ENCODE peak calls at places on chromosomes 13 and 19, in five cellular contexts. P is glutamatergic neuron, H is GM10248, O is ascending aorta, S is AG09309. U is an unnamed sample.

GRCh38 chr13:96214804-96215445 is 125.0 kb downstream of the HS6ST3 start:
- DNase-seq in P (no peak), H (no peak), O (no peak), S (no peak), U (no peak)

GRCh38 chr13:77290342-77290741 is 36.6 kb downstream of the MYCBP2 start:
- DNase-seq in P (no peak), H (no peak), O (no peak), S (no peak), U (no peak)

GRCh38 chr13:111866731-111867245 is 200.2 kb upstream of the SOX1 start:
- DNase-seq in P (no peak), H (no peak), O (no peak), S (no peak), U (no peak)

GRCh38 chr19:7981661-7982060 is 23.8 kb downstream of the ELAVL1 start:
- DNase-seq in P (peak), H (no peak), O (no peak), S (no peak), U (no peak)

GRCh38 chr13:23979361-23980159 is 82.3 kb upstream of the C1QTNF9B start:
- DNase-seq in P (peak), H (peak), O (peak), S (no peak), U (peak)

GRCh38 chr19:6279931-6280591 is at the start of gene MLLT1:
- DNase-seq in P (peak), H (peak), O (peak), S (peak), U (peak)

GRCh38 chr19:38173324-38174041 is 50.5 kb downstream of the DPF1 start:
- DNase-seq in P (no peak), H (no peak), O (peak), S (peak), U (no peak)

GRCh38 chr19:47445937-47446402 is 25.7 kb downstream of the SLC8A2 start:
- DNase-seq in P (peak), H (no peak), O (no peak), S (no peak), U (peak)

GRCh38 chr13:39250440-39250839 is 212.2 kb downstream of the NHLRC3 start:
- DNase-seq in P (no peak), H (no peak), O (no peak), S (no peak), U (no peak)

GRCh38 chr13:72125561-72125960 is 258.6 kb upstream of the DACH1 start:
- DNase-seq in P (no peak), H (no peak), O (no peak), S (no peak), U (no peak)

GRCh38 chr19:54248016-54248601 is 5.5 kb upstream of the LILRA6 start:
- DNase-seq in P (no peak), H (no peak), O (no peak), S (no peak), U (no peak)

GRCh38 chr13:21849323-21849722 is 178.4 kb downstream of the FGF9 start:
- DNase-seq in P (no peak), H (peak), O (no peak), S (no peak), U (peak)

GRCh38 chr19:42023121-42023942 is 29.3 kb upstream of the ATP1A3 start:
- DNase-seq in P (peak), H (peak), O (no peak), S (no peak), U (peak)

GRCh38 chr13:72570019-72570418 is 157.4 kb downstream of the MZT1 start:
- DNase-seq in P (no peak), H (no peak), O (no peak), S (no peak), U (no peak)

GRCh38 chr19:34241513-34242337 is 12.6 kb upstream of the GARRE1 start:
- DNase-seq in P (peak), H (no peak), O (no peak), S (no peak), U (peak)

GRCh38 chr19:50658438-50659317 is 9.4 kb downstream of the C19orf81 start:
- DNase-seq in P (peak), H (peak), O (no peak), S (no peak), U (peak)

GRCh38 chr19:31439270-31439573 is 90.0 kb upstream of the TSHZ3 start:
- DNase-seq in P (no peak), H (no peak), O (no peak), S (no peak), U (no peak)

GRCh38 chr19:10228393-10228792 is 2.7 kb downstream of the S1PR2 start:
- DNase-seq in P (no peak), H (no peak), O (no peak), S (no peak), U (no peak)

GRCh38 chr19:10231624-10232228 is 595 bp upstream of the S1PR2 start:
- DNase-seq in P (no peak), H (no peak), O (no peak), S (no peak), U (no peak)

GRCh38 chr19:10228925-10229324 is 2.2 kb downstream of the S1PR2 start:
- DNase-seq in P (peak), H (peak), O (no peak), S (no peak), U (peak)

GRCh38 chr19:10230904-10231623 is at the start of gene S1PR2:
- DNase-seq in P (peak), H (peak), O (peak), S (no peak), U (peak)

GRCh38 chr19:10230155-10230903 is 802 bp downstream of the S1PR2 start:
- DNase-seq in P (peak), H (peak), O (peak), S (no peak), U (peak)
- TF ChIP-seq CTCF in P (no peak), H (no peak), O (no peak), S (no peak), U (peak)

GRCh38 chr13:103758222-103758621 is 692.0 kb upstream of the SLC10A2 start:
- DNase-seq in P (no peak), H (no peak), O (no peak), S (no peak), U (no peak)

GRCh38 chr13:103757361-103757760 is 691.1 kb upstream of the SLC10A2 start:
- DNase-seq in P (no peak), H (no peak), O (no peak), S (no peak), U (no peak)

DNA sequence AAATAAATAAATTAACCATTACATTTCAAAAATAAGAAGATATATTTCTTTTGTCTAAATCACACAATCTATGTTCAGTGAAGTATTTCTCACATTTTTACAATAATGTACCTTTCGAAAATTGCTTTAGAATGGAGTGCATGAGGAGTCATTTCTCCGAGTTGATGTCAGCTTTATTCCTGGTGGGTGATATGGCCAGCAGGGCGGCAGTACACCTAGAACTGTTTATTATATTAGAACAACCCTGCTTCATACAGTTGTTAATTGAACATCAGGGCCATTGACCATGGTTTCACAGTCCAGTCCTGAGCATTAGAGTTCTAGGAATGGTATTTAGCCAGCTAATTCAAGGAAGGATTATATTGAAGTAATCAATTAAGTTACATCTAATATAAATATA is 696.3 kb upstream of the SLC10A2 start:
- DNase-seq in P (no peak), H (no peak), O (no peak), S (no peak), U (no peak)
- TF ChIP-seq CTCF in P (peak), H (no peak), O (no peak), S (no peak), U (peak)

DNA sequence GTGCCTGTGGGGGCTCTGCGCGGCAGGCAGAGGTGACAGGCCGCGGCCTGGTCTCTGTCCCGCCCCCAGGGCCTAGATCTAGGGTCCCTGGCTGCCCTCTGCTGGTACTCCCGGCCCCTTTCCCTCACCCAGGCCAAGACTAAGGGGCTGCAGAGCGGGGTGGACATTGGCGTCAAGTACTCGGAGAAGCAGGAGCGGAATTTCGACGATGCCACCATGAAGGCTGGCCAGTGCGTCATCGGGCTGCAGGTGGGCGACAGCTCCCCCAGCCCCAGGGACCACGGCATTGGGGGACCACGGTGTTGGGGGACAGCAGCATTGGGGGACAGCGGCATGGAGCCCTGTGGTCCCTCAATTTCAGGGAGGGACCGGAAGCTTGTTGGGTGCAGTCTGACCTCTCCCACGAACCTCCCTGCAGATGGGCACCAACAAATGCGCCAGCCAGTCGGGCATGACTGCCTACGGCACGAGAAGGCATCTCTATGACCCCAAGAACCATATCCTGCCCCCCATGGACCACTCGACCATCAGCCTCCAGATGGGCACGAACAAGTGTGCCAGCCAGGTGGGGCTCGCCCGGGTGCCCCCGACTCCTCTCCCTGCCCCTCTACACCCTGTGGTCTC is 3.8 kb upstream of the ABCA7 start:
- DNase-seq in P (no peak), H (no peak), O (no peak), S (no peak), U (no peak)
- TF ChIP-seq CTCF in P (no peak), H (no peak), O (no peak), S (no peak), U (no peak)

GRCh38 chr19:49222011-49222410 is 64.4 kb downstream of the TRPM4 start:
- DNase-seq in P (no peak), H (no peak), O (no peak), S (no peak), U (no peak)

GRCh38 chr19:49223472-49223871 is 65.9 kb downstream of the TRPM4 start:
- DNase-seq in P (no peak), H (no peak), O (no peak), S (no peak), U (no peak)

GRCh38 chr19:49222528-49222927 is 64.9 kb downstream of the TRPM4 start:
- DNase-seq in P (no peak), H (no peak), O (no peak), S (no peak), U (no peak)

GRCh38 chr19:49229416-49229815 is 71.8 kb downstream of the TRPM4 start:
- DNase-seq in P (no peak), H (no peak), O (no peak), S (no peak), U (no peak)

GRCh38 chr19:49224856-49225255 is 67.3 kb downstream of the TRPM4 start:
- DNase-seq in P (peak), H (no peak), O (no peak), S (no peak), U (peak)
- TF ChIP-seq CTCF in P (no peak), H (peak), O (no peak), S (peak), U (peak)

GRCh38 chr19:48874309-48875135 is 2.3 kb downstream of the PPP1R15A start:
- DNase-seq in P (no peak), H (no peak), O (no peak), S (no peak), U (no peak)

GRCh38 chr19:48872884-48873475 is 759 bp downstream of the PPP1R15A start:
- DNase-seq in P (peak), H (peak), O (peak), S (peak), U (peak)

GRCh38 chr19:48873476-48874308 is 1.5 kb downstream of the PPP1R15A start:
- DNase-seq in P (no peak), H (no peak), O (no peak), S (no peak), U (no peak)

GRCh38 chr19:48870048-48870447 is 1.6 kb upstream of the PLEKHA4 start:
- DNase-seq in P (no peak), H (no peak), O (no peak), S (no peak), U (no peak)

DNA sequence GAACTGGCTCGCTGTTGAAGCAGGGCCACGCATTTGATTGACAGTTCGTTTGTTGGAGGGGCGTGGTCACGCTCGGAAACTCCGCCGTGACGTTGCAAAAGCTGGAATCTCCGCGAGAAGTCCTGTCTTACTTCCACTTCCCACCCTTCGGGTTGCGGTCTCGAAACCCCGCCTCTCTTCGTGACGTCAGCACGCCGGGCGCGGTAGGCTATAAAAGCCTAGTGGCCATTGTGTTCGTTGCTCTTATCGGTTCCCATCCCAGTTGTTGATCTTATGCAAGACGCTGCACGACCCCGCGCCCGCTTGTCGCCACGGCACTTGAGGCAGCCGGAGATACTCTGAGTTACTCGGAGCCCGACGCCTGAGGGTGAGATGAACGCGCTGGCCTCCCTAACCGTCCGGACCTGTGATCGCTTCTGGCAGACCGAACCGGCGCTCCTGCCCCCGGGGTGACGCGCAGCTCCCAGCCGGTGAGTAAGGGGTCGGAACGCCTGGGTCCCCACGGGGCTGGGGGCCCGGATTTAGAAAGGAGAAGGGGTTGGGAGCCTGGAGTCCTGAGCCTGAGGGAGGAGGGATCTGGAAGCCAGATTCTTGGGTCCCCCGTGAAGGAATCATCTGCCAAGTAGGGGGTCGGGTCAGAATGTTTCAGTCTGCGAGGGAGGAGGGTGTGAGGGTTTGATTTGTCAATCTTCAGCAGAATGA is at the start of gene PPP1R15A:
- DNase-seq in P (peak), H (peak), O (peak), S (peak), U (peak)
- TF ChIP-seq CTCF in P (peak), H (no peak), O (peak), S (no peak), U (no peak)

DNA sequence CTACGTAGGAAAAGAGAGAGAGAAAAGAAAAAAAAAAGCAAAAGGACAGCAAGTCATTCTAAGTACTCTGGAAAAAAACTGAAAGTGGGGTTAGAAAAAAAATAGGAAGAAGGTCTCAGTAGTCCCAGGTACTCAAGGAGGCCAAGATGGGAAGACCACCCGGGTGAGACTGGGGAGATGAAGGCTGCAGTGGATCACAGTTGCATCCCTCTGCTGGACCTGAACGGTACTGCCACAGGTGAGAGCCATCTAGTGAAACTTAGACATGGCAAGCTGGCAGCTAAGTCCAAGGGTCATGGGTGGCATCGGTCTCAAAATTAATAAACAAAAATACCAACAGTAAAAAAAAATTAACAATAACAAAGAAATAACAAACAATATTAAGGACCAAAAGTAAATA is 41.0 kb upstream of the ZNF91 start:
- DNase-seq in P (no peak), H (no peak), O (no peak), S (no peak), U (no peak)
- TF ChIP-seq CTCF in P (no peak), H (no peak), O (no peak), S (peak), U (no peak)

GRCh38 chr19:36528194-36528920 is at the start of gene ZNF260:
- DNase-seq in P (peak), H (peak), O (peak), S (peak), U (peak)
- TF ChIP-seq CTCF in P (no peak), H (no peak), O (no peak), S (no peak), U (no peak)

DNA sequence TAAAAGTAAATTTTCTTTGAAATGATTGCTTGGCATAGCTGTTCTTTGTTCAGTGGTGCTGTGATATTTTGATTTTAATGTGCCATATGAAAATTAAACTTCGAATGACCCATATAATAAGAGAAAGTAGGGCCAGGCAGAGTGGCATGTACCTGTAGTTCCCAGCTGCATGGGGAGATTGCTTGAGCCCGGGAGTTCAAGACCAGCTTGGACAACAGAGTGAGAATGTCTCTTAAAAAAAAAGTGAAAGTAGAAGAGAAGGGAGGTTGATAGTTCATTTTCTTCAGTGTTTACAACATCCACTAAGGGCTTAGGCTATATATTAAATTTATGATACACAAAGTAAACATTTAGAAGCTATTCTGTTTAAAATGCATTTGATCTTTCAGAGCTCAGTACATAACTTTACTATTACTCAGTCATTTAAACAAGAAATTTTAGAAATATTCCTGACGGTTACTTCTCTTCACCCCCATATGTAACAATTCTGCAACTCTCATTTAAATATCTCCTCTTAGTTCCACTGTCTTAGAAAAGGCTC is 17.2 kb upstream of the RFC3 start:
- DNase-seq in P (no peak), H (no peak), O (no peak), S (no peak), U (no peak)
- TF ChIP-seq CTCF in P (no peak), H (no peak), O (no peak), S (no peak), U (no peak)

DNA sequence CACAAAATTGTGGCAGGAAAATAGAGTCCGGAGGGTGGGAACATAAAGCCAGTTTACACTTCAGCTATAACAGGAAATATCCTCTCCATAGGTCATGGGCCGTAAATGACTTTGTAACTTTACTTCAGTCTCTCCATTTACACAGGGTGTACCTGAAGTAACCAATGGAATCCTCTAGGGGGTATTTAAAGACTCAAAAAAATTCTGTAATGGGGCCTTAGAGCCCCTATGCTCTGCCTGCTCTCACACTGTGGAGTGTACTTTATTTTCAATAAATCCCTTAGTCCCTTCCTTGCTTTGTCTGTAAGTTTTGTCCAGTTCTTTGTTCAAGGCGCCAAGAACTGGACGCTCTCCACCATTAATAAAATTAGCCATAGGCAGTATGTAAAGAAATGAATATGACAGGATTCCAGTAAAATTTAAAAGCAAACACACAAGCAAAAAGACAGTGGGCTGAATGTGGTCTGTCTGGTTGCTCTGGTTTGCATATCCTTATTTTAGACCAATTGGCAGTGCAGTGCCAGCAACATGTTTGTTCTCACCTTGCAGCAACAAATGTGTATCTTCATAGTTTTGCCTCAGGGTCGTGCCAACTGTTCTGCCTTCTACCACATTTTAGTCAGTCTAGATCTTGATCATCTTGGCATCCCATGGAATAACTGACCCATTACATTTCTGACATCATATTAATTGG is 801.5 kb upstream of the SPRY2 start:
- DNase-seq in P (no peak), H (no peak), O (no peak), S (no peak), U (no peak)
- TF ChIP-seq CTCF in P (no peak), H (no peak), O (no peak), S (no peak), U (peak)

GRCh38 chr19:18644144-18645034 is 7.6 kb downstream of the KLHL26 start:
- DNase-seq in P (no peak), H (no peak), O (no peak), S (no peak), U (no peak)
- TF ChIP-seq CTCF in P (no peak), H (peak), O (peak), S (no peak), U (no peak)